ENCODE peak calls at places on chromosomes 3 and 15, in nine cellular contexts. One of them, this sample, is unnamed.

GRCh38 chr3:164806188-164806587 is 272.1 kb downstream of the SI start:
- DNase-seq in AG08396: no peak
- DNase-seq in posterior vena cava: no peak
- DNase-seq in MM.1S: no peak
- DNase-seq in fibroblast of lung: no peak
- DNase-seq in GM20000: no peak
- DNase-seq in amniotic epithelial cell: peak
- DNase-seq in T follicular helper cell: no peak
- DNase-seq in SW480: no peak
- DNase-seq in this sample: no peak

GRCh38 chr3:141845407-141846049 is 30.9 kb upstream of the ATP1B3 start:
- DNase-seq in AG08396: no peak
- DNase-seq in posterior vena cava: no peak
- DNase-seq in MM.1S: no peak
- DNase-seq in fibroblast of lung: no peak
- DNase-seq in GM20000: no peak
- DNase-seq in amniotic epithelial cell: no peak
- DNase-seq in T follicular helper cell: peak
- DNase-seq in SW480: no peak
- DNase-seq in this sample: no peak

GRCh38 chr3:4824948-4825325 is 154.3 kb upstream of the BHLHE40 start:
- DNase-seq in AG08396: peak
- DNase-seq in posterior vena cava: no peak
- DNase-seq in MM.1S: no peak
- DNase-seq in fibroblast of lung: peak
- DNase-seq in GM20000: no peak
- DNase-seq in amniotic epithelial cell: peak
- DNase-seq in T follicular helper cell: no peak
- DNase-seq in SW480: peak
- DNase-seq in this sample: peak

GRCh38 chr15:55601374-55601773 is 13.2 kb upstream of the PYGO1 start:
- DNase-seq in AG08396: no peak
- DNase-seq in posterior vena cava: no peak
- DNase-seq in MM.1S: no peak
- DNase-seq in fibroblast of lung: no peak
- DNase-seq in GM20000: no peak
- DNase-seq in amniotic epithelial cell: no peak
- DNase-seq in T follicular helper cell: no peak
- DNase-seq in SW480: no peak
- DNase-seq in this sample: no peak

GRCh38 chr15:93515256-93516044 is 426.4 kb upstream of the RGMA start:
- DNase-seq in AG08396: no peak
- DNase-seq in posterior vena cava: no peak
- DNase-seq in MM.1S: no peak
- DNase-seq in fibroblast of lung: peak
- DNase-seq in GM20000: no peak
- DNase-seq in amniotic epithelial cell: no peak
- DNase-seq in T follicular helper cell: no peak
- DNase-seq in SW480: no peak
- DNase-seq in this sample: peak

GRCh38 chr3:187210555-187211327 is 13.5 kb downstream of the RTP1 start:
- DNase-seq in AG08396: peak
- DNase-seq in posterior vena cava: no peak
- DNase-seq in MM.1S: no peak
- DNase-seq in fibroblast of lung: peak
- DNase-seq in GM20000: no peak
- DNase-seq in amniotic epithelial cell: no peak
- DNase-seq in T follicular helper cell: no peak
- DNase-seq in SW480: no peak
- DNase-seq in this sample: peak

GRCh38 chr15:79433610-79434009 is 1.5 kb downstream of the MINAR1 start:
- DNase-seq in AG08396: no peak
- DNase-seq in posterior vena cava: no peak
- DNase-seq in MM.1S: no peak
- DNase-seq in fibroblast of lung: no peak
- DNase-seq in GM20000: peak
- DNase-seq in amniotic epithelial cell: no peak
- DNase-seq in T follicular helper cell: no peak
- DNase-seq in SW480: no peak
- DNase-seq in this sample: no peak

GRCh38 chr3:100709840-100710235 is 544 bp downstream of the TFG start:
- DNase-seq in AG08396: peak
- DNase-seq in posterior vena cava: peak
- DNase-seq in MM.1S: peak
- DNase-seq in fibroblast of lung: peak
- DNase-seq in GM20000: peak
- DNase-seq in amniotic epithelial cell: peak
- DNase-seq in T follicular helper cell: peak
- DNase-seq in SW480: peak
- DNase-seq in this sample: peak

GRCh38 chr3:100260081-100260684 is 609 bp upstream of the TBC1D23 start:
- DNase-seq in AG08396: peak
- DNase-seq in posterior vena cava: peak
- DNase-seq in MM.1S: no peak
- DNase-seq in fibroblast of lung: peak
- DNase-seq in GM20000: no peak
- DNase-seq in amniotic epithelial cell: peak
- DNase-seq in T follicular helper cell: no peak
- DNase-seq in SW480: peak
- DNase-seq in this sample: peak

GRCh38 chr3:196240424-196240823 is 24.1 kb downstream of the SLC51A start:
- DNase-seq in AG08396: no peak
- DNase-seq in posterior vena cava: no peak
- DNase-seq in MM.1S: no peak
- DNase-seq in fibroblast of lung: no peak
- DNase-seq in GM20000: no peak
- DNase-seq in amniotic epithelial cell: peak
- DNase-seq in T follicular helper cell: no peak
- DNase-seq in SW480: no peak
- DNase-seq in this sample: no peak

GRCh38 chr3:70740082-70740481 is 427.6 kb upstream of the MDFIC2 start:
- DNase-seq in AG08396: no peak
- DNase-seq in posterior vena cava: no peak
- DNase-seq in MM.1S: no peak
- DNase-seq in fibroblast of lung: no peak
- DNase-seq in GM20000: no peak
- DNase-seq in amniotic epithelial cell: no peak
- DNase-seq in T follicular helper cell: no peak
- DNase-seq in SW480: no peak
- DNase-seq in this sample: no peak

GRCh38 chr15:66720206-66721010 is 18.4 kb downstream of the SMAD6 start:
- DNase-seq in AG08396: peak
- DNase-seq in posterior vena cava: peak
- DNase-seq in MM.1S: no peak
- DNase-seq in fibroblast of lung: peak
- DNase-seq in GM20000: no peak
- DNase-seq in amniotic epithelial cell: peak
- DNase-seq in T follicular helper cell: no peak
- DNase-seq in SW480: no peak
- DNase-seq in this sample: peak